ENCODE peak calls at places on chromosome 4, in four cellular contexts. D is PC-9, G is H9, K is neuronal stem cell. L is an unnamed sample.

GRCh38 chr4:84596826-84597225 is 13.9 kb downstream of the CDS1 start:
- DNase-seq in K (no peak), G (peak; percentile 67), D (no peak), L (no peak)

GRCh38 chr4:168208957-168209614 is 109.5 kb downstream of the DDX60 start:
- DNase-seq in K (no peak), D (no peak), G (no peak), L (no peak)

GRCh38 chr4:180542445-180543100 is 1700.6 kb upstream of the TENM3 start:
- DNase-seq in K (no peak), G (no peak), D (no peak), L (no peak)

GRCh38 chr4:79150820-79151416 is 174.9 kb downstream of the NAA11 start:
- DNase-seq in D (no peak), K (no peak), G (no peak), L (no peak)

GRCh38 chr4:113339430-113339813 is 290.0 kb downstream of the ANK2 start:
- DNase-seq in D (no peak), K (no peak), G (no peak), L (peak; percentile 53)

GRCh38 chr4:54493862-54494261 is 163.9 kb upstream of the KIT start:
- DNase-seq in D (no peak), K (no peak), G (no peak), L (no peak)

GRCh38 chr4:77994194-77994721 is 62.9 kb upstream of the FRAS1 start:
- DNase-seq in G (peak; percentile 78), K (peak; percentile 67), D (no peak), L (peak; percentile 69)

GRCh38 chr4:79413032-79413431 is 5.0 kb upstream of the GK2 start:
- DNase-seq in G (no peak), D (no peak), K (no peak), L (no peak)

GRCh38 chr4:723706-724105 is 18.1 kb downstream of the PCGF3 start:
- DNase-seq in K (no peak), G (no peak), D (no peak), L (no peak)

GRCh38 chr4:1277667-1278335 is 11.9 kb upstream of the MAEA start:
- DNase-seq in K (no peak), G (no peak), D (no peak), L (no peak)

GRCh38 chr4:126727461-126727860 is 905.3 kb upstream of the INTU start:
- DNase-seq in D (no peak), K (no peak), G (no peak), L (peak; percentile 52)

GRCh38 chr4:5870701-5871100 is 22.2 kb downstream of the CRMP1 start:
- DNase-seq in G (no peak), D (no peak), K (no peak), L (no peak)

GRCh38 chr4:3402409-3403103 is 39.2 kb upstream of the HGFAC start:
- DNase-seq in G (no peak), K (no peak), D (no peak), L (no peak)

GRCh38 chr4:64146030-64146429 is 263.2 kb downstream of the TECRL start:
- DNase-seq in K (no peak), G (no peak), D (no peak), L (no peak)

GRCh38 chr4:145804134-145804533 is 124.2 kb downstream of the C4orf51 start:
- DNase-seq in K (no peak), G (no peak), D (no peak), L (peak; percentile 72)

GRCh38 chr4:1683371-1683902 is 676 bp downstream of the FAM53A start:
- DNase-seq in K (peak; percentile 18), D (peak; percentile 53), G (peak; percentile 45), L (peak; percentile 48)

GRCh38 chr4:122712782-122713181 is 19.7 kb upstream of the BBS12 start:
- DNase-seq in K (no peak), D (no peak), G (no peak), L (no peak)

GRCh38 chr4:152029631-152030030 is 268.8 kb upstream of the GATB start:
- DNase-seq in G (no peak), D (no peak), K (no peak), L (no peak)

GRCh38 chr4:182175788-182176519 is 67.2 kb upstream of the TENM3 start:
- DNase-seq in D (no peak), K (no peak), G (no peak), L (no peak)

GRCh38 chr4:77818667-77819408 is at the start of gene CNOT6L:
- DNase-seq in D (no peak), G (peak; percentile 54), K (peak; percentile 65), L (peak; percentile 58)

GRCh38 chr4:163385466-163385865 is 41.8 kb downstream of the NPY5R start:
- DNase-seq in K (no peak), G (no peak), D (peak; percentile 43), L (no peak)

GRCh38 chr4:158519226-158519625 is 2.5 kb upstream of the RXFP1 start:
- DNase-seq in K (no peak), G (no peak), D (no peak), L (no peak)

GRCh38 chr4:143653031-143653430 is 47.4 kb downstream of the FREM3 start:
- DNase-seq in D (no peak), K (no peak), G (no peak), L (peak; percentile 61)

GRCh38 chr4:153765836-153766235 is 6.0 kb upstream of the RNF175 start:
- DNase-seq in G (no peak), K (no peak), D (no peak), L (no peak)

GRCh38 chr4:151688003-151688784 is 72.6 kb downstream of the GATB start:
- DNase-seq in G (peak; percentile 56), D (no peak), K (no peak), L (peak; percentile 21)

GRCh38 chr4:94397635-94398034 is 54.1 kb upstream of the PDLIM5 start:
- DNase-seq in D (no peak), G (no peak), K (no peak), L (no peak)

GRCh38 chr4:67545199-67545995 is at the start of gene CENPC:
- DNase-seq in D (peak; percentile 86), K (peak; percentile 93), G (peak; percentile 99), L (peak; percentile 99)

GRCh38 chr4:1726146-1726934 is 5.0 kb downstream of the TACC3 start:
- DNase-seq in G (peak; percentile 94), D (peak; percentile 88), K (peak; percentile 87), L (peak; percentile 93)

DNA sequence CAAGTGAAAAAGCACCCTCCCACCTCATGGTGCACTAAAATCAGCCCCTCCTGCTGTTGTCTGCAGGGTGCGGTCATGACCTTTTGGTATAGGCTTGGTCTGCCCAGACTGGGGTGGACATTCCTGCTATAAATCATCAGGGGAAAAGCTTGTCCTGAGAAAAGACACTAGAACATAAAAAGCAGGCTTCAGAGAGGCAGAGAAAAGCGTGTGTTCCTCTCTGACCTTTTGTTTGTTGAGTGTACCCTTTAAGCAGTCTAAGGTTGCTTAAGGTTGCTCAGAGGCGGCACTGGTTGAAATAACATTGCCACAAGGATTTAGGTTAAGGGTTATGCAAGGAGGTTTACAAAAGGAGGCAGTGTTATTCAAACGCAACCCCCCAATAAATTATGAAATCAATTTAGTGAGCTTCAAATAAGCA is 43.5 kb downstream of the CCDC158 start:
- DNase-seq in K (peak; percentile 5), G (no peak), D (no peak), L (no peak)
- H2AFZ ChIP-seq in K (no peak overlapping the region), G (no peak overlapping the region), D (no peak overlapping the region), L (no peak overlapping the region)

GRCh38 chr4:137755033-137755471 is 222.8 kb upstream of the PCDH18 start:
- DNase-seq in D (peak; percentile 35), K (no peak), G (no peak), L (no peak)
- H3K4me2 ChIP-seq in D (no peak overlapping the region), K (no peak overlapping the region), G (no peak overlapping the region), L (no peak overlapping the region)

DNA sequence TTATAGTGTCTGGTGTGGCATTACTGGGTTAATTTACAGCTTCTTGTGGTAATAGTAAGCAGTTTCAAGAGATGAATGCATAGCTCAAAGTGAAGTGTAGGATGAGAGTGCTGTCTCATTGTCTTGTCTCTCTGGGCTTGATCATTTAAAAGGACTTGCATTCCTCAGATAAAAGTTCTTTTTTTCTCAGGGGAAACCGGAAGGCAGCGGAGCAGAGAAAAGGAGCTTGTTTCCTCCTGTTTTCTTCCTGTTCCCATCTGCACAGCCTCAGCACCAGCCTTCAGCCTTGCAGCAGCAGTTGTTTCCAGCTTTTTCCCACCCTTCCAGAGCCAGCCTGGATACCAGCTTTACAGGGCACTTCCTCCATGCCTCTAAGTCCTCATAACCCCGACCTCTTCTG is 61.4 kb upstream of the LGI2 start:
- DNase-seq in G (no peak), D (no peak), K (no peak), L (no peak)
- H2AFZ ChIP-seq in G (no peak overlapping the region), D (no peak overlapping the region), K (peak overlapping the region; percentile 81), L (no peak overlapping the region)

GRCh38 chr4:74283614-74284013 is 24.7 kb upstream of the EPGN start:
- DNase-seq in G (no peak), K (no peak), D (peak; percentile 84), L (no peak)
- H3K4me2 ChIP-seq in G (no peak overlapping the region), K (no peak overlapping the region), D (peak overlapping the region; percentile 55), L (no peak overlapping the region)

L was measured in endothelial cell of umbilical vein.